ENCODE peak calls at places on chromosomes 7 and 10, in five cellular contexts. One of them, this sample, is unnamed.
A peak's percentile ranks its signal among the peaks of the same experiment; 100 is the strongest.

GRCh38 chr7:157667261-157667660 is 330.5 kb downstream of the DNAJB6 start:
- DNase-seq in A549: no peak
- DNase-seq in astrocyte of the cerebellum: no peak
- DNase-seq in GM12865: no peak
- DNase-seq in heart right ventricle: no peak
- DNase-seq in this sample: no peak

GRCh38 chr7:129213828-129214227 is 11.0 kb upstream of the AHCYL2 start:
- DNase-seq in A549: no peak
- DNase-seq in astrocyte of the cerebellum: no peak
- DNase-seq in GM12865: peak; percentile 71
- DNase-seq in heart right ventricle: no peak
- DNase-seq in this sample: no peak

GRCh38 chr10:101725843-101726242 is 30.9 kb upstream of the FBXW4 start:
- DNase-seq in A549: no peak
- DNase-seq in astrocyte of the cerebellum: no peak
- DNase-seq in GM12865: no peak
- DNase-seq in heart right ventricle: no peak
- DNase-seq in this sample: no peak

GRCh38 chr10:125060851-125061556 is 99.4 kb downstream of the CTBP2 start:
- DNase-seq in A549: peak; percentile 64
- DNase-seq in astrocyte of the cerebellum: peak; percentile 80
- DNase-seq in GM12865: peak; percentile 50
- DNase-seq in heart right ventricle: peak; percentile 84
- DNase-seq in this sample: no peak

GRCh38 chr10:89348458-89348857 is 20.7 kb downstream of the IFIT3 start:
- DNase-seq in A549: no peak
- DNase-seq in astrocyte of the cerebellum: no peak
- DNase-seq in GM12865: no peak
- DNase-seq in heart right ventricle: no peak
- DNase-seq in this sample: no peak

GRCh38 chr10:23656735-23657134 is 217.9 kb downstream of the OTUD1 start:
- DNase-seq in A549: no peak
- DNase-seq in astrocyte of the cerebellum: no peak
- DNase-seq in GM12865: peak; percentile 1
- DNase-seq in heart right ventricle: no peak
- DNase-seq in this sample: no peak

GRCh38 chr10:100101526-100102076 is 19.9 kb upstream of the CPN1 start:
- DNase-seq in A549: no peak
- DNase-seq in astrocyte of the cerebellum: no peak
- DNase-seq in GM12865: no peak
- DNase-seq in heart right ventricle: no peak
- DNase-seq in this sample: no peak

GRCh38 chr7:30303312-30304039 is 19.1 kb downstream of the ZNRF2 start:
- DNase-seq in A549: no peak
- DNase-seq in astrocyte of the cerebellum: no peak
- DNase-seq in GM12865: peak; percentile 51
- DNase-seq in heart right ventricle: no peak
- DNase-seq in this sample: no peak

GRCh38 chr7:158078161-158078910 is 509.3 kb downstream of the PTPRN2 start:
- DNase-seq in A549: no peak
- DNase-seq in astrocyte of the cerebellum: no peak
- DNase-seq in GM12865: no peak
- DNase-seq in heart right ventricle: no peak
- DNase-seq in this sample: no peak

GRCh38 chr7:75584385-75584784 is 92.3 kb downstream of the SPDYE5 start:
- DNase-seq in A549: no peak
- DNase-seq in astrocyte of the cerebellum: no peak
- DNase-seq in GM12865: no peak
- DNase-seq in heart right ventricle: no peak
- DNase-seq in this sample: no peak

GRCh38 chr7:115357213-115357999 is 435.5 kb downstream of the MDFIC start:
- DNase-seq in A549: no peak
- DNase-seq in astrocyte of the cerebellum: no peak
- DNase-seq in GM12865: no peak
- DNase-seq in heart right ventricle: no peak
- DNase-seq in this sample: peak; percentile 99

GRCh38 chr7:155231241-155231800 is 66.4 kb upstream of the INSIG1 start:
- DNase-seq in A549: no peak
- DNase-seq in astrocyte of the cerebellum: no peak
- DNase-seq in GM12865: no peak
- DNase-seq in heart right ventricle: no peak
- DNase-seq in this sample: no peak

GRCh38 chr10:133523631-133524203 is 3.4 kb upstream of the CYP2E1 start:
- DNase-seq in A549: no peak
- DNase-seq in astrocyte of the cerebellum: no peak
- DNase-seq in GM12865: no peak
- DNase-seq in heart right ventricle: no peak
- DNase-seq in this sample: no peak

GRCh38 chr10:63671317-63671937 is 150.2 kb downstream of the REEP3 start:
- DNase-seq in A549: no peak
- DNase-seq in astrocyte of the cerebellum: peak; percentile 85
- DNase-seq in GM12865: no peak
- DNase-seq in heart right ventricle: no peak
- DNase-seq in this sample: peak; percentile 84

GRCh38 chr7:81676813-81677212 is 93.0 kb downstream of the HGF start:
- DNase-seq in A549: no peak
- DNase-seq in astrocyte of the cerebellum: peak; percentile 11
- DNase-seq in GM12865: peak; percentile 28
- DNase-seq in heart right ventricle: no peak
- DNase-seq in this sample: no peak

GRCh38 chr10:68492118-68492517 is 20.3 kb upstream of the DNA2 start:
- DNase-seq in A549: no peak
- DNase-seq in astrocyte of the cerebellum: no peak
- DNase-seq in GM12865: no peak
- DNase-seq in heart right ventricle: no peak
- DNase-seq in this sample: no peak

GRCh38 chr10:69484736-69485135 is 33.5 kb downstream of the TSPAN15 start:
- DNase-seq in A549: no peak
- DNase-seq in astrocyte of the cerebellum: no peak
- DNase-seq in GM12865: no peak
- DNase-seq in heart right ventricle: no peak
- DNase-seq in this sample: no peak

GRCh38 chr7:116588225-116588624 is 63.4 kb downstream of the CAV1 start:
- DNase-seq in A549: no peak
- DNase-seq in astrocyte of the cerebellum: no peak
- DNase-seq in GM12865: peak; percentile 78
- DNase-seq in heart right ventricle: no peak
- DNase-seq in this sample: peak; percentile 73

GRCh38 chr10:78457804-78458483 is 424.3 kb downstream of the RPS24 start:
- DNase-seq in A549: peak; percentile 57
- DNase-seq in astrocyte of the cerebellum: peak; percentile 92
- DNase-seq in GM12865: no peak
- DNase-seq in heart right ventricle: no peak
- DNase-seq in this sample: peak; percentile 19

GRCh38 chr7:39645482-39646407 is 22.4 kb downstream of the RALA start:
- DNase-seq in A549: no peak
- DNase-seq in astrocyte of the cerebellum: no peak
- DNase-seq in GM12865: no peak
- DNase-seq in heart right ventricle: no peak
- DNase-seq in this sample: no peak

GRCh38 chr10:108393111-108393510 is 1228.6 kb upstream of the SORCS1 start:
- DNase-seq in A549: no peak
- DNase-seq in astrocyte of the cerebellum: no peak
- DNase-seq in GM12865: no peak
- DNase-seq in heart right ventricle: no peak
- DNase-seq in this sample: no peak

GRCh38 chr10:52741851-52742250 is 30.7 kb downstream of the MBL2 start:
- DNase-seq in A549: no peak
- DNase-seq in astrocyte of the cerebellum: no peak
- DNase-seq in GM12865: no peak
- DNase-seq in heart right ventricle: no peak
- DNase-seq in this sample: no peak

GRCh38 chr7:151313857-151314256 is 27.8 kb upstream of the NUB1 start:
- DNase-seq in A549: no peak
- DNase-seq in astrocyte of the cerebellum: no peak
- DNase-seq in GM12865: no peak
- DNase-seq in heart right ventricle: peak; percentile 61
- DNase-seq in this sample: no peak

GRCh38 chr10:12097791-12098190 is 29.0 kb downstream of the DHTKD1 start:
- DNase-seq in A549: no peak
- DNase-seq in astrocyte of the cerebellum: no peak
- DNase-seq in GM12865: no peak
- DNase-seq in heart right ventricle: no peak
- DNase-seq in this sample: no peak

GRCh38 chr7:28815369-28815927 is 142.7 kb downstream of the TRIL start:
- DNase-seq in A549: no peak
- DNase-seq in astrocyte of the cerebellum: no peak
- DNase-seq in GM12865: peak; percentile 54
- DNase-seq in heart right ventricle: no peak
- DNase-seq in this sample: no peak
- TF ChIP-seq CTCF in A549: no peak
- TF ChIP-seq CTCF in astrocyte of the cerebellum: no peak
- TF ChIP-seq CTCF in GM12865: no peak
- TF ChIP-seq CTCF in heart right ventricle: no peak
- TF ChIP-seq CTCF in this sample: no peak

GRCh38 chr7:7203813-7204575 is 21.6 kb downstream of the C1GALT1 start:
- DNase-seq in A549: no peak
- DNase-seq in astrocyte of the cerebellum: no peak
- DNase-seq in GM12865: peak; percentile 21
- DNase-seq in heart right ventricle: no peak
- DNase-seq in this sample: no peak

GRCh38 chr7:7201583-7202374 is 19.4 kb downstream of the C1GALT1 start:
- DNase-seq in A549: no peak
- DNase-seq in astrocyte of the cerebellum: no peak
- DNase-seq in GM12865: peak; percentile 85
- DNase-seq in heart right ventricle: no peak
- DNase-seq in this sample: no peak

GRCh38 chr7:7207876-7208275 is 25.5 kb downstream of the C1GALT1 start:
- DNase-seq in A549: no peak
- DNase-seq in astrocyte of the cerebellum: no peak
- DNase-seq in GM12865: no peak
- DNase-seq in heart right ventricle: no peak
- DNase-seq in this sample: no peak

DNA sequence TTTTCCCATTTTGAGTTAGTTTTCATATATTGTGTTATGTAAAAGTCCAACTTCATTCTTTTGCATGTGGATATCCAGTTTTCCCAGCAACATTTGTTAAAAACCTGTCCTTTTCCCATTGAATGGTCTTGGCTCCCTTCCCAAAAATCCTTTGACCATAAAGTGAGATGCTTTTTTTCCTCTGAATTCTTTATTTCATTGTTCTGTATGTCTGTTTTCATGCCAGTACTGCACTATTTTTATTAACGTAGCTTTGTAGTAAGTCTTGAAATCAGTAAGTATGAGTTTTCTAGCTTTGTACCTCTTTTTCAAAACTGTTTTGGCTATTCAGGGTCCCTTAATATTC is 20.0 kb downstream of the C1GALT1 start:
- DNase-seq in A549: no peak
- DNase-seq in astrocyte of the cerebellum: no peak
- DNase-seq in GM12865: no peak
- DNase-seq in heart right ventricle: no peak
- DNase-seq in this sample: no peak
- H3K4me3 ChIP-seq in A549: no peak overlapping the region
- H3K4me3 ChIP-seq in astrocyte of the cerebellum: no peak overlapping the region
- H3K4me3 ChIP-seq in GM12865: no peak overlapping the region
- H3K4me3 ChIP-seq in heart right ventricle: no peak overlapping the region
- H3K4me3 ChIP-seq in this sample: no peak overlapping the region

DNA sequence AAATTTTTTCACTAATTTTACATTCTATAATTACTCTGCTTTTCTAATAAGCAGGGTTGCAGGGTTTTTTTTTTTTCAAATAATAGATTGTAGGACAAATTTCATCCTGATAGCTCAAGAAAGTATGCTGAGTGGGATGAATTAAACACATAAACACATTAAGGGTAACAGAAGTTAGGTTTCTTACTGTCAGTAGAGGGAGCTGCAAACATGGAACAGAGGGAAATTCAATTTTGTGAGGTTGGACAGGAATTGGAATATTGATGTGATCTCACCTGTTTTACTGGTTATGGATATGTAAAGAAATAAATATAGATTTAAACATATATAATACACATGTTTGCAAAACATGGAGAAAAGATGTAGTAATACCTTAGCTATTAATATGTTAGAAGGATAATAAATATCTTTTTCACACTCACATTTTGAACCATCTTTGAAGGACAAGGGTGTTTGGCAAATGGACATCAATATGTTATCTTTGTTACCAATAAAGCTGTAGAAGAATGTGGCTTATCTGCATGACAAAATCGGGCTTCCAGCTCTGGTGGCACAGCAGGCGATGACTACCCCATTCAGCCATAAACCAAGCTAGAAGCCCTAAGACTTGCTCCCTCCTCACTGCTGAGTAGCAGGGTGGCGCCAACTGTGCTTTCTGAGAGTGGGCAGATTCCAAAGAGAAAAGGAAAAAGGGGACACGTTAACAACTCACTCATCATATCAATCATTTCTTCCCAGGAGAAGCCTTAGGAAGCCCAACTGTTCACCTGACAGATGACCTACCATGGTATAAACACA is 1257.4 kb downstream of the GATA3 start:
- DNase-seq in A549: no peak
- DNase-seq in astrocyte of the cerebellum: no peak
- DNase-seq in GM12865: no peak
- DNase-seq in heart right ventricle: no peak
- DNase-seq in this sample: no peak
- TF ChIP-seq CTCF in A549: peak; percentile 18
- TF ChIP-seq CTCF in astrocyte of the cerebellum: peak; percentile 32
- TF ChIP-seq CTCF in GM12865: peak; percentile 4
- TF ChIP-seq CTCF in heart right ventricle: no peak
- TF ChIP-seq CTCF in this sample: no peak

GRCh38 chr10:88092975-88093374 is 229.6 kb downstream of the PTEN start:
- DNase-seq in A549: no peak
- DNase-seq in astrocyte of the cerebellum: no peak
- DNase-seq in GM12865: peak; percentile 62
- DNase-seq in heart right ventricle: peak; percentile 36
- DNase-seq in this sample: no peak

GRCh38 chr10:88090568-88091214 is 227.3 kb downstream of the PTEN start:
- DNase-seq in A549: no peak
- DNase-seq in astrocyte of the cerebellum: no peak
- DNase-seq in GM12865: peak; percentile 87
- DNase-seq in heart right ventricle: no peak
- DNase-seq in this sample: no peak

GRCh38 chr10:88092265-88092664 is 228.8 kb downstream of the PTEN start:
- DNase-seq in A549: no peak
- DNase-seq in astrocyte of the cerebellum: no peak
- DNase-seq in GM12865: no peak
- DNase-seq in heart right ventricle: no peak
- DNase-seq in this sample: no peak

GRCh38 chr10:88089498-88089897 is 226.1 kb downstream of the PTEN start:
- DNase-seq in A549: no peak
- DNase-seq in astrocyte of the cerebellum: no peak
- DNase-seq in GM12865: no peak
- DNase-seq in heart right ventricle: no peak
- DNase-seq in this sample: no peak

DNA sequence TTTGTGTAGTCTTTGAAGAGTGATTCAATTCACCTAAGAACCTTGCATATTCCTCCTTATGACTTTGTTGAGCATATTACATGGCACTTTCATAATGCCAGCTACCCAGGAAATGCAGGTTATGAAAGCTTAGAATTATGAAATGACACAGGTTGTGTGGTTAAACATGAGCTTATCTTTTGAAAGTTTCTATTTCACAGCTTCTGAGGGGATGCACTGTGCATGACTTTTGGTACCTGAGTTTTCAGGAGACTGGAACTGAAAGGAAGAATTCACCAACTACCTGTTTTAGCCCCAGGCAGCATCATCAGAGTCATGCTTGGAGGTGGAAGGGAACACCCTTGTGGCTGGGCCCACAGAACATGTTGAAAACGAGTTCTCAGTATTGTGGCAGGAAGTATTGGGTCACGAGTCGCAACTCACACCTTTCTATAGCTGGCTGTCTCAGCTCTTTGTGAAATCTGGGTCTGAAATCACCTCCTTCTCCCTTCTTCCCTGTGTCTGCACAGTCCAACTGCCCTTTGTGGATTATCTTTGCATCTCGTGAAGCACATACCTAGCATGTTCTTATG is 228.2 kb downstream of the PTEN start:
- DNase-seq in A549: no peak
- DNase-seq in astrocyte of the cerebellum: no peak
- DNase-seq in GM12865: peak; percentile 98
- DNase-seq in heart right ventricle: no peak
- DNase-seq in this sample: no peak
- H3K4me3 ChIP-seq in A549: no peak overlapping the region
- H3K4me3 ChIP-seq in astrocyte of the cerebellum: no peak overlapping the region
- H3K4me3 ChIP-seq in GM12865: no peak overlapping the region
- H3K4me3 ChIP-seq in heart right ventricle: no peak overlapping the region
- H3K4me3 ChIP-seq in this sample: no peak overlapping the region

This sample was measured in HFF-Myc.